ENCODE peak calls at places on chromosomes 6 and 20, in six cellular contexts. One of them, this sample, is unnamed.

GRCh38 chr6:105432797-105433196 is 29.9 kb upstream of the PREP start:
- DNase-seq in ovary: no peak
- DNase-seq in K562: no peak
- DNase-seq in brain microvascular endothelial cell: peak; percentile 58
- DNase-seq in psoas muscle: no peak
- DNase-seq in dorsolateral prefrontal cortex: no peak
- DNase-seq in this sample: peak; percentile 70

GRCh38 chr6:34115396-34116314 is 30.2 kb downstream of the GRM4 start:
- DNase-seq in dorsolateral prefrontal cortex: no peak
- DNase-seq in psoas muscle: no peak
- DNase-seq in ovary: peak; percentile 37
- DNase-seq in K562: peak; percentile 88
- DNase-seq in brain microvascular endothelial cell: no peak
- DNase-seq in this sample: peak; percentile 72

GRCh38 chr6:6699741-6700367 is 111.3 kb downstream of the LY86 start:
- DNase-seq in dorsolateral prefrontal cortex: peak; percentile 51
- DNase-seq in brain microvascular endothelial cell: peak; percentile 90
- DNase-seq in psoas muscle: peak; percentile 75
- DNase-seq in ovary: peak; percentile 74
- DNase-seq in K562: peak; percentile 44
- DNase-seq in this sample: peak; percentile 62

GRCh38 chr6:140921366-140922226 is 1211.1 kb upstream of the GJE1 start:
- DNase-seq in dorsolateral prefrontal cortex: no peak
- DNase-seq in K562: peak; percentile 15
- DNase-seq in ovary: no peak
- DNase-seq in brain microvascular endothelial cell: peak; percentile 64
- DNase-seq in psoas muscle: no peak
- DNase-seq in this sample: peak; percentile 79

GRCh38 chr20:46600286-46600752 is 49.9 kb upstream of the OCSTAMP start:
- DNase-seq in ovary: no peak
- DNase-seq in brain microvascular endothelial cell: no peak
- DNase-seq in psoas muscle: no peak
- DNase-seq in dorsolateral prefrontal cortex: no peak
- DNase-seq in K562: no peak
- DNase-seq in this sample: no peak

GRCh38 chr6:16333580-16333979 is 95.2 kb downstream of the GMPR start:
- DNase-seq in brain microvascular endothelial cell: no peak
- DNase-seq in ovary: no peak
- DNase-seq in psoas muscle: no peak
- DNase-seq in K562: no peak
- DNase-seq in dorsolateral prefrontal cortex: no peak
- DNase-seq in this sample: peak; percentile 39

GRCh38 chr6:41505084-41506049 is 40.8 kb upstream of the FOXP4 start:
- DNase-seq in brain microvascular endothelial cell: peak; percentile 39
- DNase-seq in ovary: peak; percentile 94
- DNase-seq in psoas muscle: peak; percentile 86
- DNase-seq in K562: peak; percentile 32
- DNase-seq in dorsolateral prefrontal cortex: peak; percentile 54
- DNase-seq in this sample: peak; percentile 67

GRCh38 chr6:142400495-142400894 is 98.7 kb downstream of the ADGRG6 start:
- DNase-seq in dorsolateral prefrontal cortex: no peak
- DNase-seq in K562: peak; percentile 28
- DNase-seq in psoas muscle: no peak
- DNase-seq in brain microvascular endothelial cell: peak; percentile 75
- DNase-seq in ovary: no peak
- DNase-seq in this sample: peak; percentile 66

GRCh38 chr20:8213270-8213669 is 81.2 kb downstream of the PLCB1 start:
- DNase-seq in psoas muscle: no peak
- DNase-seq in K562: no peak
- DNase-seq in ovary: no peak
- DNase-seq in dorsolateral prefrontal cortex: no peak
- DNase-seq in brain microvascular endothelial cell: no peak
- DNase-seq in this sample: peak; percentile 4

GRCh38 chr6:9456241-9456658 is 958.6 kb downstream of the TFAP2A start:
- DNase-seq in ovary: no peak
- DNase-seq in dorsolateral prefrontal cortex: no peak
- DNase-seq in psoas muscle: no peak
- DNase-seq in brain microvascular endothelial cell: no peak
- DNase-seq in K562: no peak
- DNase-seq in this sample: peak; percentile 44

GRCh38 chr20:19974621-19975435 is 42.3 kb upstream of the NAA20 start:
- DNase-seq in psoas muscle: peak; percentile 95
- DNase-seq in ovary: peak; percentile 85
- DNase-seq in dorsolateral prefrontal cortex: peak; percentile 84
- DNase-seq in K562: no peak
- DNase-seq in brain microvascular endothelial cell: peak; percentile 90
- DNase-seq in this sample: no peak

GRCh38 chr6:78599526-78599925 is 267.8 kb upstream of the IRAK1BP1 start:
- DNase-seq in K562: no peak
- DNase-seq in dorsolateral prefrontal cortex: no peak
- DNase-seq in ovary: no peak
- DNase-seq in psoas muscle: no peak
- DNase-seq in brain microvascular endothelial cell: no peak
- DNase-seq in this sample: no peak

GRCh38 chr6:1832844-1833787 is 223.4 kb downstream of the FOXC1 start:
- DNase-seq in psoas muscle: peak; percentile 68
- DNase-seq in ovary: peak; percentile 57
- DNase-seq in dorsolateral prefrontal cortex: no peak
- DNase-seq in brain microvascular endothelial cell: peak; percentile 13
- DNase-seq in K562: no peak
- DNase-seq in this sample: no peak

GRCh38 chr20:24317224-24317623 is 152.2 kb upstream of the SYNDIG1 start:
- DNase-seq in ovary: no peak
- DNase-seq in psoas muscle: no peak
- DNase-seq in dorsolateral prefrontal cortex: no peak
- DNase-seq in K562: no peak
- DNase-seq in brain microvascular endothelial cell: no peak
- DNase-seq in this sample: no peak

GRCh38 chr6:166862287-166862977 is 93.9 kb downstream of the RNASET2 start:
- DNase-seq in K562: no peak
- DNase-seq in psoas muscle: no peak
- DNase-seq in ovary: peak; percentile 26
- DNase-seq in brain microvascular endothelial cell: no peak
- DNase-seq in dorsolateral prefrontal cortex: peak; percentile 65
- DNase-seq in this sample: peak; percentile 80

GRCh38 chr6:36383608-36384007 is 3.9 kb downstream of the ETV7 start:
- DNase-seq in K562: peak; percentile 36
- DNase-seq in brain microvascular endothelial cell: no peak
- DNase-seq in ovary: no peak
- DNase-seq in dorsolateral prefrontal cortex: no peak
- DNase-seq in psoas muscle: no peak
- DNase-seq in this sample: no peak

GRCh38 chr6:108745664-108746336 is 102.4 kb upstream of the ARMC2 start:
- DNase-seq in psoas muscle: no peak
- DNase-seq in brain microvascular endothelial cell: no peak
- DNase-seq in ovary: no peak
- DNase-seq in K562: no peak
- DNase-seq in dorsolateral prefrontal cortex: no peak
- DNase-seq in this sample: no peak

GRCh38 chr6:128558924-128559323 is 38.5 kb upstream of the PTPRK start:
- DNase-seq in ovary: no peak
- DNase-seq in dorsolateral prefrontal cortex: no peak
- DNase-seq in brain microvascular endothelial cell: no peak
- DNase-seq in K562: no peak
- DNase-seq in psoas muscle: no peak
- DNase-seq in this sample: peak; percentile 30

DNA sequence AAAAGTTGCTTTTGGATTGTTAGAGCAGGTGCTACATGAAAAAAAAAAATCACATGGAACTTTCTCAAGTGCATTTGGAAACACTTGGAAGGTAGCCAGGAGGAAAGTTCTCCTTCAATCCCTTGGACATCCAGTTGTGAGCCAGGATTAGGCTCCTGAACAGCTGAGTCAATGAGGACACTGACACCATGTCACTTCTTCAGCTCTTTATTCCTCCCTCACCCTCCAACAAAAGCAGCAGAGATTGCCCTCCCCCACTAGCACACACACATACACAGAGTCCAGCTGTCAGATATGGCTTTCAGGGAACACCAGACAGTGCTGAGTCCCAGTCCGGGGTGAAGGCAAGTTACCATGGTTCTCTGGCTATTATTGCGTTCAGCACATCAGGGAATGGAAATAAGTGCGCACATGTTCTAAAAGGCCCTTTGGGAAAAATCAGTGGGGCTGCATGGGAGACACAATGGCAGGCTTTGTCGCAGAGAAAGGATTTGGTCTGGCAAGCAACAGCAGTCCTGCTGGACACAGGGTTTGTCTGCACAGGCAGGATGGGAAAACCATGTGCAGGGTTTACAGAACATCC is 124.7 kb upstream of the MARCKS start:
- DNase-seq in dorsolateral prefrontal cortex: peak; percentile 58
- DNase-seq in psoas muscle: peak; percentile 50
- DNase-seq in ovary: peak; percentile 12
- DNase-seq in K562: no peak
- DNase-seq in brain microvascular endothelial cell: no peak
- DNase-seq in this sample: no peak
- H3K27ac ChIP-seq in dorsolateral prefrontal cortex: no peak overlapping the region
- H3K27ac ChIP-seq in psoas muscle: peak overlapping the region; percentile 47
- H3K27ac ChIP-seq in ovary: no peak overlapping the region
- H3K27ac ChIP-seq in K562: no peak overlapping the region
- H3K27ac ChIP-seq in brain microvascular endothelial cell: no peak overlapping the region
- H3K27ac ChIP-seq in this sample: no peak overlapping the region

GRCh38 chr6:14656676-14657075 is 539.1 kb downstream of the CD83 start:
- DNase-seq in brain microvascular endothelial cell: no peak
- DNase-seq in dorsolateral prefrontal cortex: no peak
- DNase-seq in K562: no peak
- DNase-seq in psoas muscle: no peak
- DNase-seq in ovary: no peak
- DNase-seq in this sample: no peak

GRCh38 chr6:14655990-14656640 is 538.5 kb downstream of the CD83 start:
- DNase-seq in ovary: no peak
- DNase-seq in brain microvascular endothelial cell: no peak
- DNase-seq in K562: no peak
- DNase-seq in psoas muscle: no peak
- DNase-seq in dorsolateral prefrontal cortex: no peak
- DNase-seq in this sample: no peak

GRCh38 chr6:14652536-14652935 is 535.0 kb downstream of the CD83 start:
- DNase-seq in ovary: no peak
- DNase-seq in dorsolateral prefrontal cortex: no peak
- DNase-seq in K562: no peak
- DNase-seq in psoas muscle: no peak
- DNase-seq in brain microvascular endothelial cell: no peak
- DNase-seq in this sample: no peak

GRCh38 chr6:14658030-14658429 is 540.5 kb downstream of the CD83 start:
- DNase-seq in K562: no peak
- DNase-seq in psoas muscle: no peak
- DNase-seq in ovary: no peak
- DNase-seq in dorsolateral prefrontal cortex: no peak
- DNase-seq in brain microvascular endothelial cell: no peak
- DNase-seq in this sample: no peak

DNA sequence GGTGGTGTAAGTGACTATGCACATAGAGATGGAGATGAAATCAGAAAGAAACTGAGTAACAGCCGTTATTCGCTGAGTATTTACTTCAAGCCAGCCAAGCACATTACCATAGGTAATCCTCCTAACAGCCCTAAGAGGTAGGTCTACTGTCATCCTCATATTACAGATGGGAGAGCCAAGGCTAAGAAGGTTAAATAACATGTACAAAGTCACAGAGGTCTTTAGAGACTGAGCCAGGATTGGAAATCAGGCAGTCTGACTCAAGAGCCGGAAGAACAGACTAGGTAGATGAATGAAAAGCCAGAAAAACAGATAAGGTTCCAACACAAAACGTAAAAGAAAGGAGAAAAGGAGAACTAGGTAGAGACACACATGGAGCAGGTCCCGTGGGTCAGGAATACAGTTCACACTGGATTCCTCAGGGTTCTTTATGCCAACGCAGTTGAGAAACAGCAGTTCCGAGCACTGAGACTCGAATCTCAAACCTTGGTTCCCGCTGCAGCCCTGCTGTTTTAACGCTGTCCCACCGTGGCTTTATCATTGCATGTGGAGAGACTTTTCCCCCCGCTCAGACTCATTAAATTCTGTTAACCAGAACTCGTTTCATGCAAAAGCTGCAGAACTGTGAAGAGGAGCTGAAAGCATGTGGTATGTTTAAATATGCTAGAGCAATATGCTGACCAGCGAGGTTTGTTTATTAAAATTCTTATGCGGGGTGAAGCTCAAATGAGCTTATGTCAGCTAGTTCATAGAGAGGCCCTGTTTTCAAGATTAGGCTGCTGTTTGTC is 537.8 kb downstream of the CD83 start:
- DNase-seq in K562: no peak
- DNase-seq in psoas muscle: no peak
- DNase-seq in ovary: no peak
- DNase-seq in brain microvascular endothelial cell: no peak
- DNase-seq in dorsolateral prefrontal cortex: no peak
- DNase-seq in this sample: peak; percentile 18
- H3K27ac ChIP-seq in K562: no peak overlapping the region
- H3K27ac ChIP-seq in psoas muscle: no peak overlapping the region
- H3K27ac ChIP-seq in ovary: peak overlapping the region; percentile 30
- H3K27ac ChIP-seq in brain microvascular endothelial cell: no peak overlapping the region
- H3K27ac ChIP-seq in dorsolateral prefrontal cortex: no peak overlapping the region
- H3K27ac ChIP-seq in this sample: no peak overlapping the region

GRCh38 chr6:152002306-152002705 is 194.8 kb downstream of the ESR1 start:
- DNase-seq in psoas muscle: no peak
- DNase-seq in ovary: no peak
- DNase-seq in dorsolateral prefrontal cortex: no peak
- DNase-seq in K562: no peak
- DNase-seq in brain microvascular endothelial cell: no peak
- DNase-seq in this sample: no peak

GRCh38 chr6:151998784-151999183 is 191.3 kb downstream of the ESR1 start:
- DNase-seq in brain microvascular endothelial cell: no peak
- DNase-seq in psoas muscle: no peak
- DNase-seq in dorsolateral prefrontal cortex: no peak
- DNase-seq in ovary: no peak
- DNase-seq in K562: no peak
- DNase-seq in this sample: no peak

GRCh38 chr6:152004036-152004566 is 196.6 kb downstream of the ESR1 start:
- DNase-seq in ovary: no peak
- DNase-seq in dorsolateral prefrontal cortex: no peak
- DNase-seq in K562: no peak
- DNase-seq in brain microvascular endothelial cell: peak; percentile 4
- DNase-seq in psoas muscle: no peak
- DNase-seq in this sample: no peak

GRCh38 chr6:152001408-152001807 is 193.9 kb downstream of the ESR1 start:
- DNase-seq in K562: no peak
- DNase-seq in psoas muscle: no peak
- DNase-seq in brain microvascular endothelial cell: no peak
- DNase-seq in ovary: no peak
- DNase-seq in dorsolateral prefrontal cortex: no peak
- DNase-seq in this sample: no peak

GRCh38 chr6:151999194-151999593 is 191.7 kb downstream of the ESR1 start:
- DNase-seq in K562: no peak
- DNase-seq in brain microvascular endothelial cell: no peak
- DNase-seq in psoas muscle: no peak
- DNase-seq in dorsolateral prefrontal cortex: no peak
- DNase-seq in ovary: no peak
- DNase-seq in this sample: no peak
- H3K27ac ChIP-seq in K562: no peak overlapping the region
- H3K27ac ChIP-seq in brain microvascular endothelial cell: no peak overlapping the region
- H3K27ac ChIP-seq in psoas muscle: peak overlapping the region; percentile 44
- H3K27ac ChIP-seq in dorsolateral prefrontal cortex: no peak overlapping the region
- H3K27ac ChIP-seq in ovary: no peak overlapping the region
- H3K27ac ChIP-seq in this sample: no peak overlapping the region

DNA sequence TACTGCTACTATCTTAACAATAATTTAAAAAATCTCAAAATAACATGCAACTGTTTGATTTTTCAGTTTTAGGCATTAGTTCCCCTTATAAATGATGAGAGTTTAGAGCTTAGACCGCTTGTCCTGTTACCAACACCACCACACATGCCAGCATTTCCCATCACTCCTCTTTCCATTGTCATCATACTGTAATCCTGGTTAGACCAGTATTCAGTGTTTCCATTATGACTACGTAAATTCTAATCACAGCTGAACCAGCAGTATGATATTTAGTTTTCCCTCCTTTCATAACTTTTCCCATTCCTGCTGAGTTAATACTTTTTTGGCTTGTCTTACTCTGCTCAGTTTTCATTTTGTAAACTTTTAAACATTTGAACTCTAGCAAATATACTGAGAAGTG is 12.2 kb upstream of the TBC1D20 start:
- DNase-seq in dorsolateral prefrontal cortex: no peak
- DNase-seq in brain microvascular endothelial cell: no peak
- DNase-seq in ovary: no peak
- DNase-seq in psoas muscle: no peak
- DNase-seq in K562: no peak
- DNase-seq in this sample: no peak
- H3K27ac ChIP-seq in dorsolateral prefrontal cortex: no peak overlapping the region
- H3K27ac ChIP-seq in brain microvascular endothelial cell: no peak overlapping the region
- H3K27ac ChIP-seq in ovary: no peak overlapping the region
- H3K27ac ChIP-seq in psoas muscle: no peak overlapping the region
- H3K27ac ChIP-seq in K562: no peak overlapping the region
- H3K27ac ChIP-seq in this sample: no peak overlapping the region